ENCODE peak calls at places on chromosome 11, in five cellular contexts. F is HCT116, R is ovary, O is tibial nerve, N is body of pancreas. U is an unnamed sample.

GRCh38 chr11:79219186-79220045 is 221.4 kb downstream of the TENM4 start:
- DNase-seq in F (no peak), R (no peak), O (no peak), N (no peak), U (no peak)

GRCh38 chr11:71488086-71488967 is 35.3 kb downstream of the NADSYN1 start:
- DNase-seq in F (no peak), R (peak; percentile 39), O (no peak), N (no peak), U (peak; percentile 31)

GRCh38 chr11:85627332-85627997 is at the start of gene DLG2:
- DNase-seq in F (no peak), R (no peak), O (no peak), N (peak; percentile 17), U (peak; percentile 46)

GRCh38 chr11:118996926-118997626 is 862 bp upstream of the CENATAC start:
- DNase-seq in F (no peak), R (no peak), O (no peak), N (no peak), U (no peak)

GRCh38 chr11:79441159-79441875 is 487 bp upstream of the TENM4 start:
- DNase-seq in F (no peak), R (peak; percentile 28), O (no peak), N (no peak), U (no peak)

GRCh38 chr11:23471878-23472277 is 611.6 kb upstream of the CCDC179 start:
- DNase-seq in F (no peak), R (no peak), O (no peak), N (no peak), U (no peak)

GRCh38 chr11:2308713-2309112 is 6.9 kb downstream of the TSPAN32 start:
- DNase-seq in F (no peak), R (no peak), O (no peak), N (no peak), U (no peak)

GRCh38 chr11:32229566-32230240 is 138.8 kb downstream of the RCN1 start:
- DNase-seq in F (no peak), R (no peak), O (no peak), N (no peak), U (no peak)

GRCh38 chr11:68081691-68082090 is 39.5 kb downstream of the CHKA start:
- DNase-seq in F (no peak), R (peak; percentile 21), O (no peak), N (peak; percentile 85), U (no peak)

GRCh38 chr11:116976941-116977570 is 121.2 kb downstream of the SIK3 start:
- DNase-seq in F (no peak), R (no peak), O (no peak), N (no peak), U (no peak)

GRCh38 chr11:66340596-66341501 is 4.1 kb downstream of the BRMS1 start:
- DNase-seq in F (no peak), R (no peak), O (no peak), N (no peak), U (no peak)

GRCh38 chr11:68337399-68337835 is 25.0 kb downstream of the LRP5 start:
- DNase-seq in F (no peak), R (no peak), O (no peak), N (no peak), U (no peak)

GRCh38 chr11:5460983-5461621 is 12.0 kb downstream of the OR51I2 start:
- DNase-seq in F (no peak), R (no peak), O (no peak), N (no peak), U (no peak)

GRCh38 chr11:103736986-103737622 is 299.3 kb upstream of the DDI1 start:
- DNase-seq in F (no peak), R (no peak), O (no peak), N (no peak), U (no peak)

GRCh38 chr11:73866586-73866996 is 10.1 kb downstream of the COA4 start:
- DNase-seq in F (peak; percentile 12), R (peak; percentile 47), O (no peak), N (no peak), U (no peak)

GRCh38 chr11:48055292-48056132 is 75.2 kb downstream of the PTPRJ start:
- DNase-seq in F (no peak), R (no peak), O (no peak), N (peak; percentile 25), U (no peak)

GRCh38 chr11:2535673-2536439 is 91.0 kb downstream of the KCNQ1 start:
- DNase-seq in F (no peak), R (no peak), O (no peak), N (peak; percentile 4), U (peak; percentile 28)

GRCh38 chr11:32809313-32809712 is 14.9 kb upstream of the CCDC73 start:
- DNase-seq in F (peak; percentile 60), R (peak; percentile 37), O (peak; percentile 38), N (peak; percentile 79), U (no peak)

GRCh38 chr11:20089796-20090653 is 70.2 kb downstream of the DBX1 start:
- DNase-seq in F (no peak), R (peak; percentile 62), O (no peak), N (peak; percentile 77), U (no peak)

GRCh38 chr11:111602865-111603632 is 800 bp downstream of the SIK2 start:
- DNase-seq in F (no peak), R (no peak), O (no peak), N (peak; percentile 55), U (no peak)

GRCh38 chr11:92225563-92226308 is 1.1 kb downstream of the FAT3 start:
- DNase-seq in F (no peak), R (no peak), O (peak; percentile 12), N (peak; percentile 6), U (peak; percentile 57)

GRCh38 chr11:10506013-10506370 is 35.0 kb downstream of the RNF141 start:
- DNase-seq in F (no peak), R (no peak), O (no peak), N (no peak), U (no peak)

GRCh38 chr11:132784441-132784840 is 747.9 kb downstream of the OPCML start:
- DNase-seq in F (no peak), R (no peak), O (no peak), N (no peak), U (no peak)

DNA sequence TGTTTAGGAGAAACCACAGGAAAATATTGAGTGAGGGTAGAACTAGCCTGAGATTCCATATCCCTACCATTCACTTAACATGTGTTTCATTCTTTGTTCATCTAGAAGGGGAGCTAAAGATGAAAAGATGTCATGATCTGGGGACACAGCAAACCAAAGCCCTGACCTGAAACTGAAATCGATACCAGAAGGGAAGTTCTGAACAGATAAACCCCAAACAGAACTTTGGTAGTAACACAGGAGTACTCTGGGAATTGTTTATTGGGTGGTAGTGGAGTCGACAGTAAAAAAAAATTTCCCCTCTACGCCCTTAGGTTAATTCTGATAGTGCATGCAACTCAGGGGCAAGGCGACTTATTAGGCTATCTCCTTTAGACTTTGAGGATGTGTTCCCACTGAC is 27.2 kb downstream of the OR2AT4 start:
- DNase-seq in F (no peak), R (no peak), O (no peak), N (no peak), U (no peak)
- H3K4me3 ChIP-seq in F (no peak overlapping the region), R (no peak overlapping the region), O (no peak overlapping the region), N (no peak overlapping the region), U (no peak overlapping the region)

GRCh38 chr11:63833048-63833447 is 5.9 kb upstream of the MARK2 start:
- DNase-seq in F (no peak), R (no peak), O (no peak), N (no peak), U (no peak)

GRCh38 chr11:63826471-63827190 is 12.3 kb upstream of the MARK2 start:
- DNase-seq in F (no peak), R (no peak), O (no peak), N (no peak), U (no peak)

GRCh38 chr11:63831326-63831725 is 7.6 kb upstream of the MARK2 start:
- DNase-seq in F (no peak), R (no peak), O (no peak), N (no peak), U (no peak)

GRCh38 chr11:63832336-63832735 is 6.6 kb upstream of the MARK2 start:
- DNase-seq in F (no peak), R (no peak), O (no peak), N (no peak), U (no peak)

DNA sequence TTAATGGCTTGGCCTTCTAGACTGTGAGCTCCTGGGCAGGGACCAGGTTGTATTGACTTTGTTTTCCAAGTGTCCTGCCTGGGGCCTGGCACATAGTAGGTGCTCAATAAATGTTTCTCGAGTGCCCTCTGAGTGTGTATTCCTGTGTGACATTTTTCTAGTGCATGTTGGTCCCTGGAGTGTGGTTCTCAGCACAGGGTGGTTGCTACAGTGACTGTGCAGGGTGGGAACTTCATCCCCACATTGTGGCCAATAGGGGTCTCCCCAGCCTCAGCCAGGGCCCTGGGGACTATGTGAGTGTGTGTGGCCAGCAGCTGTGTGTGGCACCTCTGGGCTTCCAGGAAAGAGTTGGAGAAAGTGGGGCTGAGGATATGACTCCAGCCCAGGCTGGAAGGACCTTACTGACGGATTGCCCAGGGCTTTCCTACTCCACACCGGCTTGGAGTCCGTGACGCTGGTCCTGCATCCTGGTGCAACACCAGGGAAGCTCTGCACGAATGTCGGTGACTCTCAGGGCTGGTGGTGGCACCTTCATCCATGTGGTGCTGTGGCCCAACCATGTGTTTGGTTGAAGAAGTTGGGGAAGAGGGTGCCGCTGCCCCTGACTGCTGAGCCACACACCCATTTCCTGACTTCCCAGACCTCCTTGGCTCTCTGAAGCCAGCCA is 9.0 kb upstream of the MARK2 start:
- DNase-seq in F (no peak), R (no peak), O (no peak), N (peak; percentile 30), U (no peak)
- TF ChIP-seq CTCF in F (peak; percentile 38), R (no peak), O (no peak), N (peak; percentile 17), U (no peak)

GRCh38 chr11:8167796-8168195 is 1.0 kb downstream of the RIC3 start:
- DNase-seq in F (no peak), R (no peak), O (no peak), N (no peak), U (no peak)

DNA sequence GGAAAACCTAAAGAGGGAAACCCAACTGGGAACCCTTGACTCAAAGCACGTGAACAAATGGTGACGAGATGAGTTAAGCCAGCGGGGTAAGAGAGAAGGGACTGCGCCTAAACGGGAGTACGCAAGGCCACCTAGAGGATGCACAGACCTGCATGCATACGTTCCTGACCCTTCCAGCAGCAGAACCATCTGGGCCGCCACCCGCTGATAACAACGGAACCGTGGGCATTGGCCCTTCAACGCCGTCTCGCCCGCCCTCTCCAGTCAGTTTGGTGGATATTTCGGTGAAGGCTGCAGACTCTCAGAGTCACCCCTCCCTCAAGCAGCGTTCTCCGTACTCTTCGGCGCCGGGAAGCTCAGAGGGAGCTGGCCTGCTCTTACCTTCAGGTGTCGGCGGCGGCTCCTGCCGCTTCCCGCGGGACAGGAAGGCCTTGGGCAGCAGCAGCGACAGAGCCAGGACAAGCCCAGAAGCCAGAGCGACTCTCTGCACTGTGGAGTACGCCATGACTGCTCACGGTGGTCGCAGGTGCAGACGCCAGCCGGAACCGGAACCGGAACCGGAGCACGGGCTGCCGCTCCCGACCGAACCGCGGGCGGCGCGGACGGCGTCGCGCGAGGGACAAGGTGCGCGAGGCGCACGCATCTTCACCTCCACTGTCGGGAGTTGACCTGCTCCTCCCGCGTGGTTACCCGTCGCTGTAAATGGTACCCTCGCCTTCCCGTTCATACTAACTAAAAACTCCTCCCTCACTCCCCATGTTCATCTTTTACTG is at the start of gene RIC3:
- DNase-seq in F (no peak), R (peak; percentile 50), O (no peak), N (peak; percentile 65), U (peak; percentile 77)
- H3K4me3 ChIP-seq in F (no peak within 1 kb of the TSS), R (peak within 1 kb of the TSS; percentile 69), O (peak within 1 kb of the TSS; percentile 49), N (peak within 1 kb of the TSS; percentile 86), U (peak within 1 kb of the TSS; percentile 64)

DNA sequence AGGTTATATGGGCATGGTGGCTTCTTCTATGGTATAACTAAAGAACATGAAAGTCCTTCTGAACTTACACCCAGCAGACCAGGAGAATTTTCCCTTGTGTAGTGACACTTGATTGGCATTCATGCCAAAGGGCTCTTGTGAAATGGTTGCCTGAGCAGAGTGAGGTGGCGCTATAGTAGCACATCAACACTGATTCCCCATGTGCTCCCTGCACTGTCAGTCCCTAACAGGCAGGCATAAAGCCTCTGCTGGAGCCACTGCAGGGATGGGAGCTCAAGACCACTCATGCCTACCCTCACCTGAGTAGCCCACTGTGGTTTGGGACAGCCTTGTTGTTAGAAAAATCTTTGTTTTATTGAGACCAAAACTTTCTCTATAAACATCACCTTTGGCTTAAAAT is 92.6 kb upstream of the LIN7C start:
- DNase-seq in F (peak; percentile 4), R (no peak), O (no peak), N (no peak), U (no peak)
- TF ChIP-seq CTCF in F (no peak), R (no peak), O (no peak), N (no peak), U (no peak)